ENCODE peak calls at places on chromosomes 13 and 19, in six cellular contexts. X, K, Q, N, W and E are unnamed samples.

GRCh38 chr19:35843676-35844481 is 8.4 kb downstream of the NPHS1 start:
- DNase-seq in X (no peak), K (no peak), Q (no peak), N (no peak), W (no peak), E (no peak)

GRCh38 chr19:52778811-52779210 is 7.8 kb downstream of the ZNF600 start:
- DNase-seq in X (no peak), K (no peak), Q (no peak), N (no peak), W (peak; percentile 48), E (no peak)

GRCh38 chr13:26914624-26915023 is 154.0 kb upstream of the GPR12 start:
- DNase-seq in X (no peak), K (no peak), Q (no peak), N (peak; percentile 13), W (peak; percentile 53), E (no peak)

GRCh38 chr13:71320452-71320851 is 546.6 kb downstream of the DACH1 start:
- DNase-seq in X (no peak), K (peak; percentile 37), Q (no peak), N (no peak), W (no peak), E (no peak)

GRCh38 chr19:1862424-1863307 is 713 bp downstream of the KLF16 start:
- DNase-seq in X (peak; percentile 37), K (peak; percentile 38), Q (no peak), N (no peak), W (no peak), E (no peak)

GRCh38 chr19:2275588-2276428 is 6.2 kb downstream of the PEAK3 start:
- DNase-seq in X (no peak), K (no peak), Q (no peak), N (no peak), W (no peak), E (no peak)

GRCh38 chr19:32809254-32809653 is 60.3 kb downstream of the SLC7A9 start:
- DNase-seq in X (no peak), K (no peak), Q (no peak), N (no peak), W (no peak), E (no peak)

GRCh38 chr19:18377026-18377425 is 8.9 kb upstream of the GDF15 start:
- DNase-seq in X (no peak), K (no peak), Q (no peak), N (no peak), W (no peak), E (no peak)

GRCh38 chr13:23707674-23708073 is 137.5 kb downstream of the TNFRSF19 start:
- DNase-seq in X (no peak), K (peak; percentile 36), Q (no peak), N (no peak), W (no peak), E (no peak)

GRCh38 chr19:10501971-10502523 is 1.1 kb downstream of the KEAP1 start:
- DNase-seq in X (no peak), K (peak; percentile 65), Q (peak; percentile 67), N (peak; percentile 95), W (peak; percentile 69), E (peak; percentile 87)

GRCh38 chr13:50955807-50956206 is 46.2 kb downstream of the RNASEH2B start:
- DNase-seq in X (no peak), K (no peak), Q (no peak), N (no peak), W (no peak), E (no peak)

GRCh38 chr19:18290250-18291018 is 9.0 kb upstream of the JUND start:
- DNase-seq in X (peak; percentile 43), K (no peak), Q (no peak), N (peak; percentile 28), W (peak; percentile 97), E (no peak)

GRCh38 chr19:11418518-11419506 is at the start of gene RGL3:
- DNase-seq in X (no peak), K (no peak), Q (peak; percentile 6), N (no peak), W (no peak), E (no peak)

GRCh38 chr13:31094331-31095015 is 67.2 kb downstream of the HSPH1 start:
- DNase-seq in X (no peak), K (no peak), Q (no peak), N (no peak), W (no peak), E (no peak)

GRCh38 chr19:3041756-3042517 is 12.9 kb upstream of the TLE2 start:
- DNase-seq in X (no peak), K (no peak), Q (no peak), N (no peak), W (no peak), E (no peak)

GRCh38 chr13:66618702-66619101 is 611.4 kb downstream of the PCDH9 start:
- DNase-seq in X (no peak), K (peak; percentile 62), Q (no peak), N (no peak), W (no peak), E (peak; percentile 6)

GRCh38 chr19:53394522-53394973 is 401 bp upstream of the ZNF765 start:
- DNase-seq in X (no peak), K (peak; percentile 48), Q (no peak), N (no peak), W (no peak), E (peak; percentile 23)

GRCh38 chr13:83298636-83299035 is 583.6 kb downstream of the SLITRK1 start:
- DNase-seq in X (no peak), K (no peak), Q (no peak), N (no peak), W (no peak), E (no peak)

GRCh38 chr13:21365574-21365973 is 93.5 kb downstream of the ZDHHC20 start:
- DNase-seq in X (no peak), K (no peak), Q (no peak), N (no peak), W (peak; percentile 67), E (no peak)

GRCh38 chr19:52936151-52936957 is 13.1 kb upstream of the ZNF888 start:
- DNase-seq in X (no peak), K (peak; percentile 15), Q (no peak), N (no peak), W (peak; percentile 5), E (no peak)

GRCh38 chr13:37889102-37889501 is 19.5 kb upstream of the TRPC4 start:
- DNase-seq in X (no peak), K (no peak), Q (no peak), N (no peak), W (no peak), E (no peak)

GRCh38 chr19:17684256-17684655 is 3.9 kb downstream of the UNC13A start:
- DNase-seq in X (no peak), K (no peak), Q (no peak), N (no peak), W (no peak), E (no peak)

GRCh38 chr13:35978607-35979316 is 152.4 kb downstream of the DCLK1 start:
- DNase-seq in X (no peak), K (peak; percentile 65), Q (no peak), N (no peak), W (no peak), E (peak; percentile 29)

GRCh38 chr19:47280183-47280797 is 5.6 kb downstream of the INAFM1 start:
- DNase-seq in X (peak; percentile 42), K (peak; percentile 36), Q (no peak), N (no peak), W (peak; percentile 77), E (no peak)

GRCh38 chr19:345320-345879 is 804 bp upstream of the MIER2 start:
- DNase-seq in X (no peak), K (no peak), Q (no peak), N (no peak), W (no peak), E (no peak)

GRCh38 chr19:55528030-55528801 is 8.7 kb downstream of the SBK2 start:
- DNase-seq in X (no peak), K (no peak), Q (no peak), N (no peak), W (no peak), E (no peak)

GRCh38 chr13:113856716-113857065 is 7.2 kb downstream of the GAS6 start:
- DNase-seq in X (no peak), K (peak; percentile 72), Q (no peak), N (no peak), W (no peak), E (no peak)

GRCh38 chr13:51912091-51912490 is 50.3 kb downstream of the CCDC70 start:
- DNase-seq in X (no peak), K (no peak), Q (peak; percentile 33), N (peak; percentile 36), W (no peak), E (no peak)

GRCh38 chr19:17963936-17964691 is 2.8 kb upstream of the KCNN1 start:
- DNase-seq in X (no peak), K (no peak), Q (no peak), N (no peak), W (no peak), E (no peak)

GRCh38 chr19:46745521-46746280 is at the start of gene FKRP:
- DNase-seq in X (peak; percentile 27), K (no peak), Q (no peak), N (peak; percentile 31), W (peak; percentile 55), E (no peak)